ENCODE peak calls at places on chromosomes 2 and 18, in five cellular contexts. One of them, this sample, is unnamed.

GRCh38 chr18:10736984-10737383 is 211.2 kb downstream of the NAPG start:
- DNase-seq in fibroblast of lung: no peak
- DNase-seq in MM.1S: peak; percentile 12
- DNase-seq in astrocyte: no peak
- DNase-seq in neural progenitor cell: no peak
- DNase-seq in this sample: no peak

GRCh38 chr2:31365348-31365747 is 49.2 kb downstream of the XDH start:
- DNase-seq in fibroblast of lung: no peak
- DNase-seq in MM.1S: no peak
- DNase-seq in astrocyte: no peak
- DNase-seq in neural progenitor cell: no peak
- DNase-seq in this sample: no peak

GRCh38 chr2:72755647-72756423 is 70.0 kb downstream of the EXOC6B start:
- DNase-seq in fibroblast of lung: no peak
- DNase-seq in astrocyte: peak; percentile 53
- DNase-seq in neural progenitor cell: no peak
- DNase-seq in MM.1S: no peak
- DNase-seq in this sample: peak; percentile 33

GRCh38 chr2:159029936-159030335 is 61.5 kb downstream of the TANC1 start:
- DNase-seq in neural progenitor cell: no peak
- DNase-seq in fibroblast of lung: no peak
- DNase-seq in MM.1S: no peak
- DNase-seq in astrocyte: no peak
- DNase-seq in this sample: peak; percentile 32

GRCh38 chr2:169877406-169877805 is 50.2 kb downstream of the UBR3 start:
- DNase-seq in fibroblast of lung: peak; percentile 54
- DNase-seq in MM.1S: no peak
- DNase-seq in neural progenitor cell: no peak
- DNase-seq in astrocyte: no peak
- DNase-seq in this sample: peak; percentile 31

GRCh38 chr2:218806346-218806978 is 24.5 kb downstream of the CYP27A1 start:
- DNase-seq in astrocyte: peak; percentile 98
- DNase-seq in neural progenitor cell: no peak
- DNase-seq in MM.1S: no peak
- DNase-seq in fibroblast of lung: peak; percentile 99
- DNase-seq in this sample: peak; percentile 12

GRCh38 chr2:99648115-99648850 is 158.5 kb upstream of the REV1 start:
- DNase-seq in MM.1S: no peak
- DNase-seq in astrocyte: peak; percentile 70
- DNase-seq in fibroblast of lung: peak; percentile 89
- DNase-seq in neural progenitor cell: no peak
- DNase-seq in this sample: no peak

GRCh38 chr2:85266424-85267041 is 61.3 kb downstream of the TGOLN2 start:
- DNase-seq in MM.1S: peak; percentile 57
- DNase-seq in fibroblast of lung: peak; percentile 67
- DNase-seq in astrocyte: no peak
- DNase-seq in neural progenitor cell: peak; percentile 86
- DNase-seq in this sample: peak; percentile 25

GRCh38 chr2:199985625-199986207 is 30.3 kb downstream of the MAIP1 start:
- DNase-seq in MM.1S: peak; percentile 80
- DNase-seq in astrocyte: peak; percentile 42
- DNase-seq in neural progenitor cell: peak; percentile 71
- DNase-seq in fibroblast of lung: peak; percentile 85
- DNase-seq in this sample: peak; percentile 43

GRCh38 chr18:3248062-3248669 is 565 bp downstream of the MYL12A start:
- DNase-seq in fibroblast of lung: peak; percentile 77
- DNase-seq in MM.1S: peak; percentile 51
- DNase-seq in astrocyte: peak; percentile 33
- DNase-seq in neural progenitor cell: peak; percentile 64
- DNase-seq in this sample: peak; percentile 52

GRCh38 chr2:50732796-50733195 is 299.1 kb downstream of the NRXN1 start:
- DNase-seq in neural progenitor cell: no peak
- DNase-seq in astrocyte: peak; percentile 49
- DNase-seq in MM.1S: no peak
- DNase-seq in fibroblast of lung: no peak
- DNase-seq in this sample: no peak

GRCh38 chr18:6731197-6731596 is 1.7 kb downstream of the ARHGAP28 start:
- DNase-seq in astrocyte: peak; percentile 72
- DNase-seq in neural progenitor cell: peak; percentile 20
- DNase-seq in fibroblast of lung: peak; percentile 99
- DNase-seq in MM.1S: no peak
- DNase-seq in this sample: peak; percentile 71

GRCh38 chr2:120559401-120559800 is 176.3 kb upstream of the GLI2 start:
- DNase-seq in neural progenitor cell: no peak
- DNase-seq in astrocyte: peak; percentile 100
- DNase-seq in fibroblast of lung: peak; percentile 98
- DNase-seq in MM.1S: no peak
- DNase-seq in this sample: no peak

GRCh38 chr2:54604771-54605350 is 118.6 kb upstream of the EML6 start:
- DNase-seq in fibroblast of lung: no peak
- DNase-seq in astrocyte: no peak
- DNase-seq in neural progenitor cell: peak; percentile 18
- DNase-seq in MM.1S: no peak
- DNase-seq in this sample: peak; percentile 85

GRCh38 chr2:222298000-222298310 is 843 bp downstream of the PAX3 start:
- DNase-seq in neural progenitor cell: no peak
- DNase-seq in MM.1S: no peak
- DNase-seq in fibroblast of lung: no peak
- DNase-seq in astrocyte: no peak
- DNase-seq in this sample: no peak

GRCh38 chr2:222300725-222301295 is 2.0 kb upstream of the PAX3 start:
- DNase-seq in astrocyte: no peak
- DNase-seq in MM.1S: no peak
- DNase-seq in fibroblast of lung: no peak
- DNase-seq in neural progenitor cell: peak; percentile 82
- DNase-seq in this sample: no peak

GRCh38 chr2:222301296-222301997 is 2.6 kb upstream of the PAX3 start:
- DNase-seq in fibroblast of lung: no peak
- DNase-seq in neural progenitor cell: peak; percentile 76
- DNase-seq in astrocyte: no peak
- DNase-seq in MM.1S: no peak
- DNase-seq in this sample: no peak

GRCh38 chr2:222298311-222299150 is at the start of gene PAX3:
- DNase-seq in astrocyte: peak; percentile 88
- DNase-seq in fibroblast of lung: no peak
- DNase-seq in neural progenitor cell: peak; percentile 74
- DNase-seq in MM.1S: no peak
- DNase-seq in this sample: no peak

DNA sequence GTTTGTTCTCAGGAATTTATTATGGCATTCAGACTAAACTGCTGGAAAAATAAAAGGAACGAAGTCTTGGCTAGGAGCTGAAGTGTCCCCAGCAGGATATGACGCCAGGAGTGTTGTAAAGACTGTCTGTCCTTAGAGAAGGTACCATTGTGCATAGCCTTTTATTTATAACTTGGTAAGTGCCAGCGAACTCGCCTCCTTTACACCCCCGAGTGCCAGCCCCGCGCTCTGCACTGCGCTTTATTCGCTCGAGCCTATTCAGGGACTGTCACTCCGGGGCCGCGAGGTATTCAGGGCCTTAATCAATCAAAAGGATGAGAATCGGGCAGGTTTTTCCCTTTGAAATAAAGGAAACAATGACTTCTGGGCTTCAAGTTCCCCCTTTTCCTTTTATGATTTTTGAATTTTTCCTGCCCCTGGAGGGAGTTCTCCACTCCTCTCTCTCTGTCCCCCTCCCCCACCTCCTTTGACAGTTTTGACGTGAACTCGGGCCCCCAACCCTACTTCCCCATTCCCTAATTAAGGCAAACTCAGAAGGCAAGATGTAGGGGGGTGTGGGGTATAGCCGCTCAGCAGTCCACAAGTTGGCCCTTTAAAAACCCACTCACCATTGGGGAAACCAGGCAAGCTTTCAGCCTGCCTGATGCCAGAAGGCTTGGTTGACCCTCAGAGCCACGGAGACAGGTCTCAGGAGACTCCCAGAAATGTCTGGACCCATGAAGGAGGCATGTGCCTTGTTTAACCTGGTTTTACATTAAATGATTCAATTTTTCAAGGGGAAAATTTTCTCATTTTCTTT is 1.3 kb upstream of the PAX3 start:
- DNase-seq in astrocyte: no peak
- DNase-seq in MM.1S: no peak
- DNase-seq in neural progenitor cell: peak; percentile 75
- DNase-seq in fibroblast of lung: no peak
- DNase-seq in this sample: no peak
- TF ChIP-seq EZH2 in astrocyte: no peak
- TF ChIP-seq EZH2 in MM.1S: no peak
- TF ChIP-seq EZH2 in neural progenitor cell: no peak
- TF ChIP-seq EZH2 in fibroblast of lung: no peak
- TF ChIP-seq EZH2 in this sample: no peak

DNA sequence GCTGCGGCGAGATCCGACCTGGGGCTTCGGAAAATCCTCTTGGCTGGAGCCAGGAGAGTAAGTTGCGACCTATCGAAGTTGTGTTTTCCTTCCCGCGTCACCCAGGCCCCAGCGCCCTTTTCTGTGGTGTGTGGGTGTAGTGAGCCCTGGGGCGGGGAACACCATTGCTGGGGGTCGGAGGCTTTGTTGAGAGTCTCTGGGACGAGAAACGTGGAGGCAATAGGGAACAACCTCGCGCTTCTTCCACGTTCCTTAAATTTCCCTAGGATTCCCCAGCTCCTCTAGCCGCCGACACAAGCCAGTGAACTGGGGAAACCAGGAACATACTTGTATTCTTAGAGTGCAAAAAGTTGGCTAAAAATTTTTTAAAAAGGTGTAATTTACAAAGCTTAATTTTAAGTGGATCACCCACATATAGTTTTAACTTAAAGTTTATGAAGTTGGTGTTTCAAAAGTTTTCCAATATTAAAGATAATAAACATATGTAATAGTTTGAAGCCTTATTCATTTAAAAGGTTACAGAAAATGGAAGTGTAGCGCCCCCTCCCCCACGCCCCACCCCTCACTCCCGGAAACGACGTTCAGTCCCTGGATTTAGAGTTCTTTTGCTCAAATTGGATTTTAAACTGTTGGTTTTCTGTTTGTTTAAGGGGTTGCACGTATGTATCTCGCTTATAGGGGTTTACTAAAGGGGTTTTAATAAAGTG is 626 bp downstream of the DSG2 start:
- DNase-seq in MM.1S: no peak
- DNase-seq in fibroblast of lung: no peak
- DNase-seq in neural progenitor cell: peak; percentile 6
- DNase-seq in astrocyte: peak; percentile 28
- DNase-seq in this sample: no peak
- TF ChIP-seq EZH2 in MM.1S: no peak
- TF ChIP-seq EZH2 in fibroblast of lung: peak; percentile 64
- TF ChIP-seq EZH2 in neural progenitor cell: no peak
- TF ChIP-seq EZH2 in astrocyte: no peak
- TF ChIP-seq EZH2 in this sample: peak; percentile 45

DNA sequence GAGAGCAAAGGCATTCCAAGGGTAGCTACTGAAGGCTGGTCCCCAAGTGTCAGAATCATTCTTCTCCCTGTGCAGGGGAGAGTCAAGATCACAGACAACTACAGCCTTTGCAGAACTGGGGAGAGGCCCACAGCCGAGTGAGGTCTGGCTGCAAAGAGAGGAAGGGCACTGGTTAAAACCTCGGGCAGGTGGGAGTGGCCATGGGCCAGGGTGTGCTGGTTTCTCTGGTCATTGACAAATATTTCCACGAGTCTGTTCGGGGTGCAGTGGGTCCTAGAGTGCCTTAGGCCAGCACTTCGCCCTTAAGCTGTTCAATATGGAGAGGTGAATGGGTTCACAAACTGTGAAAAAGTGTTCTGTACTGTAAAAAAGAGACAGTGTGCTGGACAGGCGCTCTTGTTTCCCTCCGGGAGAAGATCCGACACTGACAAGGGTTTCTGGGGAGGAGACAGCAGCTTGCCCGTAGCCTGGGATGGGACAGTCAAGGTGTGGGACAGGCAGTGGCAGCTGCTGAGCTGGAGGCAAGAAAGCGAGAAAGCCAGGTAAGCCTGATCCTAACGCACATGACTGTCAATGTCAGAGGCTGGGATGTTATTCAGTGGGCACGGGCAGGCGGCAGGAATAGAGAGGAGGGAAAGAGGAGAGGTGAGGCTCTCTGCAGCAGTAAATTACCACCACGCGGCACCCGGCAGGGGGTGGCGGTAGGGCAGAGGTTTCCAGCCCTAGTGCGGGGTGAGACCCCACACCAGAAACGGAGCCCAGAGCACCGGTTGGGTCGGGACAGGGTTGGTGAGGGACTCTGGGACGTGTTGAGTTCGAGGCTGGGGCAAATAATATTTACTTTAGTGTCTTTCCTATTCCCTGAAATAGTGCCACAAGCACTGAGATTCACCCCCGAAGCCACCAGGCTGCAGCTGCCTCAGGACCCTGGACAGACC is 2.0 kb downstream of the NPPC start:
- DNase-seq in fibroblast of lung: no peak
- DNase-seq in neural progenitor cell: no peak
- DNase-seq in MM.1S: no peak
- DNase-seq in astrocyte: no peak
- DNase-seq in this sample: no peak
- TF ChIP-seq EZH2 in fibroblast of lung: no peak
- TF ChIP-seq EZH2 in neural progenitor cell: no peak
- TF ChIP-seq EZH2 in MM.1S: no peak
- TF ChIP-seq EZH2 in astrocyte: no peak
- TF ChIP-seq EZH2 in this sample: no peak

GRCh38 chr2:238848941-238849853 is 1.3 kb downstream of the TWIST2 start:
- DNase-seq in astrocyte: peak; percentile 44
- DNase-seq in MM.1S: no peak
- DNase-seq in fibroblast of lung: peak; percentile 45
- DNase-seq in neural progenitor cell: peak; percentile 55
- DNase-seq in this sample: peak; percentile 26

GRCh38 chr2:238848566-238848940 is 668 bp downstream of the TWIST2 start:
- DNase-seq in astrocyte: no peak
- DNase-seq in neural progenitor cell: no peak
- DNase-seq in MM.1S: no peak
- DNase-seq in fibroblast of lung: no peak
- DNase-seq in this sample: no peak

GRCh38 chr2:238847432-238847801 is 468 bp upstream of the TWIST2 start:
- DNase-seq in neural progenitor cell: no peak
- DNase-seq in MM.1S: no peak
- DNase-seq in fibroblast of lung: no peak
- DNase-seq in astrocyte: no peak
- DNase-seq in this sample: peak; percentile 23

GRCh38 chr2:238846503-238847431 is 1.1 kb upstream of the TWIST2 start:
- DNase-seq in neural progenitor cell: peak; percentile 70
- DNase-seq in astrocyte: peak; percentile 35
- DNase-seq in fibroblast of lung: peak; percentile 48
- DNase-seq in MM.1S: no peak
- DNase-seq in this sample: peak; percentile 26

DNA sequence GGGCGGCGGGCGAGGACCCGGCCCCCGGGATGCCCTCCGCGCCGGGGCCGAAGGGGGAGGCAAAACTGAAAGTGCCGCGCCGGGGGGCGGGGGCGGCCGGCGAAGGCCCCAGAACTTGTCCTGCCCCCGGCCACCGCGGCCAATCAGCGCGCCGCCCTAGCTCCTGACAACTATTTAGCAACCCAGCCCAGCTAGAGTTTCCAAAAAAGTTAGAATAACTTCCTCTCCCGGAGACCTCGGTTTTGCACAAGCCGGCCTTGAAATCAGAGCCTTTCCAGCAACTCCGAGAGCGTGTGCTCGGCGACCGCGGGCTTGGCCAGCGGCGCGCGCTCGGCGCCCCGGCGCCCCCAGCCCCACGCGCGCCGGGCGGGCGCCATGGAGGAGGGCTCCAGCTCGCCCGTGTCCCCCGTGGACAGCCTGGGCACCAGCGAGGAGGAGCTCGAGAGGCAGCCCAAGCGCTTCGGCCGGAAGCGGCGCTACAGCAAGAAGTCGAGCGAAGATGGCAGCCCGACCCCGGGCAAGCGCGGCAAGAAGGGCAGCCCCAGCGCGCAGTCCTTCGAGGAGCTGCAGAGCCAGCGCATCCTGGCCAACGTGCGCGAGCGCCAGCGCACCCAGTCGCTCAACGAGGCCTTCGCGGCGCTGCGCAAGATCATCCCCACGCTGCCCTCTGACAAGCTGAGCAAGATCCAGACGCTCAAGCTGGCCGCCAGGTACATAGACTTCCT is at the start of gene TWIST2:
- DNase-seq in MM.1S: no peak
- DNase-seq in neural progenitor cell: peak; percentile 78
- DNase-seq in astrocyte: peak; percentile 91
- DNase-seq in fibroblast of lung: peak; percentile 95
- DNase-seq in this sample: peak; percentile 50
- TF ChIP-seq EZH2 in MM.1S: no peak
- TF ChIP-seq EZH2 in neural progenitor cell: no peak
- TF ChIP-seq EZH2 in astrocyte: no peak
- TF ChIP-seq EZH2 in fibroblast of lung: no peak
- TF ChIP-seq EZH2 in this sample: peak; percentile 15

This sample was measured in endothelial cell of umbilical vein.